ENCODE peak calls at places on chromosomes 2 and 18, in eight cellular contexts. W is sigmoid colon, G is ovary, J is HepG2, L is A549, M is suprapubic skin, T is stomach, P is tibial nerve. B is an unnamed sample.

GRCh38 chr18:40159141-40160017 is 1795.7 kb upstream of the PIK3C3 start:
- DNase-seq in W (no peak), G (no peak), J (peak), L (no peak), M (no peak), T (no peak), P (no peak), B (no peak)

GRCh38 chr2:51534176-51534575 is 502.2 kb upstream of the NRXN1 start:
- DNase-seq in W (no peak), G (no peak), J (no peak), L (no peak), M (no peak), T (no peak), P (no peak), B (no peak)

GRCh38 chr18:22040527-22040926 is 128.9 kb upstream of the GATA6 start:
- DNase-seq in W (no peak), G (no peak), J (no peak), L (no peak), M (no peak), T (peak), P (no peak), B (no peak)

GRCh38 chr18:79506191-79507075 is 110.7 kb downstream of the NFATC1 start:
- DNase-seq in W (peak), G (peak), J (no peak), L (no peak), M (peak), T (no peak), P (peak), B (peak)

GRCh38 chr2:31384771-31385276 is 29.7 kb downstream of the XDH start:
- DNase-seq in W (no peak), G (no peak), J (no peak), L (peak), M (no peak), T (no peak), P (no peak), B (no peak)

GRCh38 chr2:113784823-113785744 is 28.6 kb upstream of the SLC35F5 start:
- DNase-seq in W (no peak), G (no peak), J (no peak), L (no peak), M (no peak), T (peak), P (no peak), B (no peak)

GRCh38 chr2:188293601-188294482 is 2.2 kb downstream of the GULP1 start:
- DNase-seq in W (peak), G (peak), J (no peak), L (peak), M (peak), T (peak), P (peak), B (no peak)

GRCh38 chr2:230665263-230665691 is 47.4 kb upstream of the CAB39 start:
- DNase-seq in W (no peak), G (no peak), J (no peak), L (no peak), M (no peak), T (no peak), P (no peak), B (no peak)

GRCh38 chr2:181178823-181179412 is 198.5 kb downstream of the UBE2E3 start:
- DNase-seq in W (no peak), G (no peak), J (peak), L (no peak), M (no peak), T (no peak), P (no peak), B (no peak)

GRCh38 chr18:48718251-48718959 is 179.6 kb downstream of the CTIF start:
- DNase-seq in W (no peak), G (no peak), J (no peak), L (no peak), M (no peak), T (no peak), P (no peak), B (no peak)

GRCh38 chr18:48713302-48713701 is 174.5 kb downstream of the CTIF start:
- DNase-seq in W (peak), G (peak), J (no peak), L (no peak), M (no peak), T (no peak), P (peak), B (no peak)

GRCh38 chr18:48714873-48715272 is 176.0 kb downstream of the CTIF start:
- DNase-seq in W (no peak), G (no peak), J (no peak), L (no peak), M (no peak), T (no peak), P (no peak), B (no peak)

GRCh38 chr18:48719388-48719787 is 180.6 kb downstream of the CTIF start:
- DNase-seq in W (no peak), G (no peak), J (no peak), L (no peak), M (no peak), T (no peak), P (no peak), B (no peak)

GRCh38 chr18:48715651-48716354 is 177.0 kb downstream of the CTIF start:
- DNase-seq in W (no peak), G (no peak), J (no peak), L (no peak), M (no peak), T (no peak), P (peak), B (peak)
- TF ChIP-seq EP300 in W (no peak), G (no peak), J (no peak), L (no peak), M (no peak), T (no peak), P (no peak), B (no peak)

GRCh38 chr2:241226723-241227634 is 38.5 kb downstream of the ANO7 start:
- DNase-seq in W (no peak), G (peak), J (no peak), L (no peak), M (peak), T (no peak), P (no peak), B (no peak)
- TF ChIP-seq POLR2A in W (no peak), G (no peak), J (no peak), L (no peak), M (no peak), T (no peak), P (no peak), B (no peak)

GRCh38 chr18:63285332-63285731 is 34.2 kb downstream of the BCL2 start:
- DNase-seq in W (no peak), G (no peak), J (no peak), L (no peak), M (no peak), T (no peak), P (no peak), B (no peak)

GRCh38 chr18:63286926-63287325 is 32.6 kb downstream of the BCL2 start:
- DNase-seq in W (no peak), G (no peak), J (no peak), L (no peak), M (no peak), T (no peak), P (no peak), B (no peak)

GRCh38 chr18:63283305-63283704 is 36.3 kb downstream of the BCL2 start:
- DNase-seq in W (no peak), G (no peak), J (no peak), L (no peak), M (no peak), T (no peak), P (no peak), B (no peak)

GRCh38 chr18:63284861-63285260 is 34.7 kb downstream of the BCL2 start:
- DNase-seq in W (no peak), G (no peak), J (no peak), L (no peak), M (no peak), T (no peak), P (no peak), B (no peak)

GRCh38 chr18:63284173-63284765 is 35.3 kb downstream of the BCL2 start:
- DNase-seq in W (peak), G (no peak), J (no peak), L (no peak), M (no peak), T (no peak), P (no peak), B (peak)
- H3K27ac ChIP-seq in W (peak), G (peak), J (no peak), L (no peak), M (no peak), T (peak), P (peak), B (no peak)

DNA sequence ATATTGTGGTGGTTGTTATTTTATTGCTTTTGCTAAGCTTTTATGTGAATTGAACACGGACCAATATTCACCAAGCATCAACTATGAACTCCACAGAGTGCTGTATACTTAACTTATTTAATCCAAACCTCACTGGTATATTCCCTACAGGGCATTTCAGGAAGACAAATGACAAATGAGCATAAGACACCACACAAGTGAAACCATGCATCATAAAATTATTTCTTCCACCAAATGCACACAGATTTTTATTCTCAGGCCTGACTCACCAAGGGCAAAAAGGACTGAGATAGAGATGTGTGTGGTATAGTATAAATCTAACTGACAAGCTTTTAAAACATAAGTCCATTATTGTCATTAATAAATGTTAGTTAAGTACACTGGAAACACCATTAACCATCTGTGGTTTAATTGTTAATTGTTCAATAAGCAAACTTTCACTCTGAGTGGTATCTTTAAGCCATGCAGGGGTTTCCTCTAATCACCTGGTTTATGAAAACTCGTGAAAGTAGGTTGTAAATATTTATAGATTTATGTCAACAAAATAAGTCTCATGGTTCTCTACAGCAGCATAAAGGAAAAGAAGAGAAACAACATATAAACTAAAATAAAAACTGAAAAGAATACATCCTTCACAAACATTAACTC is 77.6 kb upstream of the CRIM1 start:
- DNase-seq in W (no peak), G (no peak), J (no peak), L (no peak), M (no peak), T (no peak), P (no peak), B (no peak)
- TF ChIP-seq EP300 in W (no peak), G (no peak), J (no peak), L (no peak), M (no peak), T (no peak), P (no peak), B (no peak)

DNA sequence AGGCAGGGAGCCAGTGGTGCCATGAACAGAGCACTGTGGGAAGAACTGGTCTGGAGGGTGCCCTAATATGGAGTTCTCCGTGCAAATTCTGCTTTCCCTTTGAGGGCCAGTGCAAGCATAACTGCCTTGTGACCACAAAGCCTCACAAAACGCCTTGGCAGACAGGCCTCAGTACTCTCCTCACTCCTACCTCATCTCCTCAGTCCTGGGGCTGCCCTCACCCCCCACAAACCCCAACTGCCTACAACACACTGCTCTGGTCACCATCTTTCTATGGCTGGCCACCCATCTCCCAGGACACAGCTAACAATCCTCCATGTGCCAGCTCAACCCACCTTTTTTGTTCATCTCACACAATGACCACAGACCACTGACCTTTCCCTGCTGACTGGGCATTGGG is 8.9 kb downstream of the COX5B start:
- DNase-seq in W (no peak), G (no peak), J (no peak), L (no peak), M (no peak), T (no peak), P (no peak), B (no peak)
- TF ChIP-seq POLR2A in W (no peak), G (no peak), J (peak), L (no peak), M (no peak), T (no peak), P (no peak), B (no peak)

B was measured in upper lobe of left lung.